ENCODE peak calls at places on chromosomes 3 and 15, in four cellular contexts. One of them, this sample, is unnamed.

GRCh38 chr3:178966299-178967183 is 105.1 kb downstream of the ZMAT3 start:
- DNase-seq in ovary: peak
- DNase-seq in fibroblast of lung: peak
- DNase-seq in lung: no peak
- DNase-seq in this sample: no peak

GRCh38 chr3:134004841-134005240 is 24.9 kb downstream of the SLCO2A1 start:
- DNase-seq in lung: no peak
- DNase-seq in fibroblast of lung: peak
- DNase-seq in ovary: no peak
- DNase-seq in this sample: no peak

GRCh38 chr15:24985224-24985623 is 30.4 kb downstream of the SNRPN start:
- DNase-seq in lung: no peak
- DNase-seq in fibroblast of lung: no peak
- DNase-seq in ovary: no peak
- DNase-seq in this sample: no peak

GRCh38 chr3:13051066-13051465 is 22.2 kb downstream of the IQSEC1 start:
- DNase-seq in lung: no peak
- DNase-seq in fibroblast of lung: no peak
- DNase-seq in ovary: no peak
- DNase-seq in this sample: no peak

GRCh38 chr3:178325330-178325729 is 210.9 kb upstream of the KCNMB2 start:
- DNase-seq in lung: no peak
- DNase-seq in ovary: no peak
- DNase-seq in fibroblast of lung: peak
- DNase-seq in this sample: no peak

GRCh38 chr3:65927576-65927975 is 111.1 kb downstream of the MAGI1 start:
- DNase-seq in lung: no peak
- DNase-seq in ovary: no peak
- DNase-seq in fibroblast of lung: peak
- DNase-seq in this sample: no peak

GRCh38 chr3:121431717-121432517 is 113.9 kb downstream of the POLQ start:
- DNase-seq in ovary: no peak
- DNase-seq in fibroblast of lung: peak
- DNase-seq in lung: no peak
- DNase-seq in this sample: no peak

GRCh38 chr3:71305246-71306206 is 278.0 kb downstream of the FOXP1 start:
- DNase-seq in fibroblast of lung: peak
- DNase-seq in ovary: peak
- DNase-seq in lung: peak
- DNase-seq in this sample: no peak

GRCh38 chr3:57706462-57706861 is 13.6 kb upstream of the DENND6A start:
- DNase-seq in lung: no peak
- DNase-seq in ovary: no peak
- DNase-seq in fibroblast of lung: peak
- DNase-seq in this sample: no peak

GRCh38 chr15:35019401-35020327 is 31.6 kb upstream of the ZNF770 start:
- DNase-seq in ovary: no peak
- DNase-seq in fibroblast of lung: peak
- DNase-seq in lung: peak
- DNase-seq in this sample: no peak

GRCh38 chr15:81419304-81419943 is 45.4 kb upstream of the TMC3 start:
- DNase-seq in fibroblast of lung: peak
- DNase-seq in ovary: no peak
- DNase-seq in lung: no peak
- DNase-seq in this sample: no peak

GRCh38 chr15:64441852-64442251 is 18.5 kb upstream of the ZNF609 start:
- DNase-seq in lung: no peak
- DNase-seq in ovary: no peak
- DNase-seq in fibroblast of lung: no peak
- DNase-seq in this sample: no peak

GRCh38 chr3:101913173-101913572 is 63.9 kb downstream of the NFKBIZ start:
- DNase-seq in lung: no peak
- DNase-seq in fibroblast of lung: peak
- DNase-seq in ovary: no peak
- DNase-seq in this sample: no peak

GRCh38 chr3:48086736-48087470 is 70.7 kb upstream of the MAP4 start:
- DNase-seq in ovary: no peak
- DNase-seq in fibroblast of lung: peak
- DNase-seq in lung: no peak
- DNase-seq in this sample: no peak

GRCh38 chr3:138781012-138781470 is 53.7 kb downstream of the PIK3CB start:
- DNase-seq in ovary: no peak
- DNase-seq in fibroblast of lung: no peak
- DNase-seq in lung: no peak
- DNase-seq in this sample: no peak

GRCh38 chr3:119420196-119420595 is 43.2 kb downstream of the TMEM39A start:
- DNase-seq in fibroblast of lung: no peak
- DNase-seq in ovary: no peak
- DNase-seq in lung: no peak
- DNase-seq in this sample: no peak

GRCh38 chr3:174859756-174860155 is 622 bp downstream of the NAALADL2 start:
- DNase-seq in lung: no peak
- DNase-seq in ovary: no peak
- DNase-seq in fibroblast of lung: no peak
- DNase-seq in this sample: no peak

GRCh38 chr15:29920515-29920914 is 98.2 kb upstream of the TJP1 start:
- DNase-seq in fibroblast of lung: peak
- DNase-seq in ovary: no peak
- DNase-seq in lung: peak
- DNase-seq in this sample: no peak

GRCh38 chr15:74222231-74222511 is 14.0 kb upstream of the CCDC33 start:
- DNase-seq in fibroblast of lung: no peak
- DNase-seq in ovary: no peak
- DNase-seq in lung: no peak
- DNase-seq in this sample: no peak

GRCh38 chr3:172043766-172044165 is 4.4 kb downstream of the FNDC3B start:
- DNase-seq in fibroblast of lung: no peak
- DNase-seq in ovary: no peak
- DNase-seq in lung: no peak
- DNase-seq in this sample: no peak
- H3K4me3 ChIP-seq in fibroblast of lung: no peak
- H3K4me3 ChIP-seq in ovary: no peak
- H3K4me3 ChIP-seq in lung: no peak
- H3K4me3 ChIP-seq in this sample: no peak

DNA sequence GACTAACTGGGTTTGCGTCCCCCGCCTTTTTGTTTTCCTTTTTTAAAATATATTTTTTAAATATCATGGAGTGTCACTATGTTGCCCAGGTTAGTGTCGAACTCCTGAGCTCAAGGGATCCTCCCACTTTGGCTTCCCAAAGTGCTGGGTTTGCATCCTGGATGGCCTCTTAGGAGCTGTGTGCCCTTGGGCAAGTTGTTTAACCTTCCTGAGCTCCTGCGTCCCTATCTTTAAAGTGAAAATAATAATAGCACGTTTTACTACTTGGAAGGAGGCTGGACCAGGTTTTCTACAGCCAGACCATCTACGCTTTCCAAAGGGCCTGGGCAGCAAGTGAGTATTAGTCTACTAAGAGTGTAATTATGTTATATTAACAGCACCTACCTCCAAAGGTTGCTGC is 44.2 kb upstream of the RNU6-1 start:
- DNase-seq in ovary: no peak
- DNase-seq in fibroblast of lung: no peak
- DNase-seq in lung: no peak
- DNase-seq in this sample: no peak
- H3K4me3 ChIP-seq in ovary: peak
- H3K4me3 ChIP-seq in fibroblast of lung: no peak
- H3K4me3 ChIP-seq in lung: no peak
- H3K4me3 ChIP-seq in this sample: peak

GRCh38 chr3:53160335-53160659 is 712 bp upstream of the PRKCD start:
- DNase-seq in fibroblast of lung: no peak
- DNase-seq in lung: no peak
- DNase-seq in ovary: no peak
- DNase-seq in this sample: no peak
- H3K4me3 ChIP-seq in fibroblast of lung: peak
- H3K4me3 ChIP-seq in lung: peak
- H3K4me3 ChIP-seq in ovary: peak
- H3K4me3 ChIP-seq in this sample: peak

DNA sequence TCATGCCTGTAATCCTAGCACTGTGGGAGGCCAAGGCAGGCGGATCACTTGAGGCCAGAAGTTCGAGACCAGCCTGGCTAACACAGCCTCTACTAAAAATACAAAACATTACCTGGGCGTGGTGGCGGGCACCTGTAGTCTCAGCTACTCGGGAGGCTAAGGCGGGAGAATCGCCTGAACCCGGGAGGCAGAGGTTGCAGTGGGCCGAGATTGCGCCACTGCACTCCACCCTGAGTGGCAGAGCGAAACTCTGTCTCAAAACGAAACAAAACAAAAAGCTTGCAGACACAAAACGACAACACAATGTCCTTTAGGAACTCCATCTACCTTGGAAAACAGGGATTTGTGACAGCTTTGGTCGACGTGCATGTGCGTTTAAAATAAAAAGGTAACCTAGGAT is 716 bp upstream of the KLHL24 start:
- DNase-seq in fibroblast of lung: no peak
- DNase-seq in ovary: no peak
- DNase-seq in lung: no peak
- DNase-seq in this sample: no peak
- H3K4me3 ChIP-seq in fibroblast of lung: no peak
- H3K4me3 ChIP-seq in ovary: no peak
- H3K4me3 ChIP-seq in lung: no peak
- H3K4me3 ChIP-seq in this sample: peak

GRCh38 chr3:88657459-88657858 is 450.0 kb upstream of the EPHA3 start:
- DNase-seq in lung: no peak
- DNase-seq in ovary: no peak
- DNase-seq in fibroblast of lung: no peak
- DNase-seq in this sample: no peak
- H3K4me3 ChIP-seq in lung: no peak
- H3K4me3 ChIP-seq in ovary: no peak
- H3K4me3 ChIP-seq in fibroblast of lung: no peak
- H3K4me3 ChIP-seq in this sample: no peak

GRCh38 chr3:181694805-181695660 is 16.7 kb upstream of the SOX2 start:
- DNase-seq in fibroblast of lung: peak
- DNase-seq in ovary: peak
- DNase-seq in lung: peak
- DNase-seq in this sample: no peak
- H3K4me3 ChIP-seq in fibroblast of lung: peak
- H3K4me3 ChIP-seq in ovary: peak
- H3K4me3 ChIP-seq in lung: peak
- H3K4me3 ChIP-seq in this sample: peak

DNA sequence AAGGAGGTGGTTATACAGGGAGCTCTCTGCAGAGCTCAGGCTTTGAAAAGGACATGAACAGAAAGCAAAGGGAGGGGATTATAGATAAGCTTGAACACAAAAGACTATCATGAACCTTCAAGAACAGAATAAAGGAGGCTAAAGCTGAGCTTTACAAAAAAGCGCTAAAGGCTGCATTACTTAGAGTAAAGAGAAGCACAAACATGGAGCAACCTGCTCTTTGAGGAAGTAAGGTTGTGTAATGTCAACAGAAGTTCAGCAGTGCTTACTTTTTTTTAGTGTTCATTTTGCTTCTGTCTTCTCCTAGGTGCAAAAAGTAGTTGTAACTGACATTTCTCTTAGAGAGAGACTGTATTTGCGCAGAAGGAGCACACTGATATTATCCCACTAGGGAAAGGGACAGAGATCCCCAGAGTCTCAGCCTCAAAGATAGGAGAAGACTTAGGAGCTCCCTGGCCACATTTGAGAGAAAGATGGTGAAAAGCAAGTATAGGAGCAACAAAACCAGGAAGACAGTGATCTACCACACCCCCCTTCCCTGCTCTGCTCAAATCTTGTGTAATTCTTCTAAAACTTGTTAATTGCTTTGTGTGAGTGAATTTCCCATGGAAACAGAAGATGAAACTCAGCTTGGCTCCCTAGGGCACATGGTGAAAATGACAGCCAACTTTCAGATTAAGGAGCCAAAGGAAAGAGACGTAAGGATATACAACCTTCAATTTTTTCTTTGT is 54.7 kb downstream of the QTRT2 start:
- DNase-seq in ovary: no peak
- DNase-seq in fibroblast of lung: no peak
- DNase-seq in lung: no peak
- DNase-seq in this sample: no peak
- H3K4me3 ChIP-seq in ovary: no peak
- H3K4me3 ChIP-seq in fibroblast of lung: no peak
- H3K4me3 ChIP-seq in lung: no peak
- H3K4me3 ChIP-seq in this sample: no peak

GRCh38 chr15:92112180-92112579 is 258.7 kb downstream of the SLCO3A1 start:
- DNase-seq in fibroblast of lung: peak
- DNase-seq in lung: no peak
- DNase-seq in ovary: no peak
- DNase-seq in this sample: no peak

GRCh38 chr15:92111756-92112155 is 258.2 kb downstream of the SLCO3A1 start:
- DNase-seq in ovary: no peak
- DNase-seq in fibroblast of lung: no peak
- DNase-seq in lung: no peak
- DNase-seq in this sample: no peak

GRCh38 chr15:92115834-92116233 is 262.3 kb downstream of the SLCO3A1 start:
- DNase-seq in ovary: no peak
- DNase-seq in fibroblast of lung: no peak
- DNase-seq in lung: no peak
- DNase-seq in this sample: no peak

GRCh38 chr15:92112711-92113110 is 259.2 kb downstream of the SLCO3A1 start:
- DNase-seq in lung: no peak
- DNase-seq in fibroblast of lung: no peak
- DNase-seq in ovary: no peak
- DNase-seq in this sample: no peak

DNA sequence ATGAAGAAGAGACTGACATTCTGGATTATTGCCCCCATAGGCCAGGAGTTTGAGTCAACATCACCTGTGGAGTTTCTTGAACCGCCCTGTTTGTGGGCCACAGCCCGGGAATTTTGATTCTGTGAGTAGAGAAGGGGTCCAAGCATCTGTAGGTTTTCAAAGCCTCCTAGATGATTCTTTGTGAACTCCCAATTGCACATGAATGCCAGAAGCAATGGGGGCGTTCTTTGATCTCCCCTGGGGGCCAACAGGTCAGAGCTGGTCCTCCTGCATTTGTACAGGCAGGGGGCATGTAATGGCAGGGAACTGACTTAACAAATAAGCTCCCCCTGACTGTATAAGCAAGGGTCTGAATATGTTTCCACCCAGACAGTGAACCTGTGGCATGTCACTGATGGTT is 260.3 kb downstream of the SLCO3A1 start:
- DNase-seq in fibroblast of lung: no peak
- DNase-seq in lung: no peak
- DNase-seq in ovary: no peak
- DNase-seq in this sample: no peak
- H3K4me3 ChIP-seq in fibroblast of lung: no peak
- H3K4me3 ChIP-seq in lung: no peak
- H3K4me3 ChIP-seq in ovary: no peak
- H3K4me3 ChIP-seq in this sample: no peak

This sample was measured in right atrium auricular region.